ENCODE peak calls at places on chromosome 7, in seven cellular contexts. U, C, G, P, I, A and V are unnamed samples.

GRCh38 chr7:69871213-69871885 is 273.1 kb downstream of the AUTS2 start:
- DNase-seq in U (no peak), C (no peak), G (no peak), P (no peak), I (no peak), A (no peak), V (no peak)

GRCh38 chr7:147915781-147916180 is 674.8 kb upstream of the C7orf33 start:
- DNase-seq in U (no peak), C (no peak), G (no peak), P (no peak), I (no peak), A (no peak), V (no peak)

GRCh38 chr7:134174797-134175261 is 47.7 kb downstream of the LRGUK start:
- DNase-seq in U (no peak), C (no peak), G (peak; percentile 29), P (peak; percentile 10), I (no peak), A (no peak), V (no peak)

GRCh38 chr7:38027884-38028455 is 107.5 kb downstream of the EPDR1 start:
- DNase-seq in U (no peak), C (no peak), G (no peak), P (no peak), I (no peak), A (no peak), V (no peak)

GRCh38 chr7:21572331-21572730 is 29.5 kb downstream of the DNAH11 start:
- DNase-seq in U (no peak), C (no peak), G (no peak), P (no peak), I (no peak), A (no peak), V (no peak)

GRCh38 chr7:116138202-116138801 is 72.0 kb upstream of the TES start:
- DNase-seq in U (no peak), C (no peak), G (no peak), P (peak; percentile 52), I (no peak), A (no peak), V (no peak)

GRCh38 chr7:74579800-74580685 is 77.5 kb upstream of the GTF2I start:
- DNase-seq in U (no peak), C (no peak), G (no peak), P (peak; percentile 94), I (peak; percentile 85), A (no peak), V (no peak)

GRCh38 chr7:136308230-136308629 is 331.1 kb upstream of the MTPN start:
- DNase-seq in U (no peak), C (no peak), G (no peak), P (no peak), I (no peak), A (no peak), V (no peak)

GRCh38 chr7:117186218-117186617 is 136.6 kb downstream of the WNT2 start:
- DNase-seq in U (no peak), C (no peak), G (no peak), P (no peak), I (no peak), A (no peak), V (no peak)

GRCh38 chr7:101108330-101108857 is 18.5 kb upstream of the SERPINE1 start:
- DNase-seq in U (no peak), C (no peak), G (no peak), P (peak; percentile 69), I (no peak), A (no peak), V (no peak)

GRCh38 chr7:41886257-41886905 is 183.5 kb upstream of the INHBA start:
- DNase-seq in U (no peak), C (peak; percentile 73), G (no peak), P (no peak), I (peak; percentile 47), A (peak; percentile 86), V (no peak)

GRCh38 chr7:106466867-106467266 is 182.1 kb upstream of the NAMPT start:
- DNase-seq in U (no peak), C (no peak), G (no peak), P (no peak), I (no peak), A (no peak), V (no peak)

GRCh38 chr7:51021906-51022570 is 239.3 kb upstream of the GRB10 start:
- DNase-seq in U (peak; percentile 28), C (no peak), G (no peak), P (no peak), I (no peak), A (no peak), V (no peak)

GRCh38 chr7:44972562-44972961 is 6.3 kb downstream of the MYO1G start:
- DNase-seq in U (no peak), C (no peak), G (no peak), P (no peak), I (no peak), A (no peak), V (no peak)

GRCh38 chr7:44971188-44971907 is 7.5 kb downstream of the MYO1G start:
- DNase-seq in U (no peak), C (no peak), G (no peak), P (no peak), I (no peak), A (peak; percentile 56), V (no peak)

GRCh38 chr7:44970521-44971051 is 8.2 kb downstream of the MYO1G start:
- DNase-seq in U (no peak), C (no peak), G (no peak), P (no peak), I (no peak), A (peak; percentile 52), V (no peak)

GRCh38 chr7:44973610-44974401 is 5.0 kb downstream of the MYO1G start:
- DNase-seq in U (no peak), C (no peak), G (no peak), P (peak; percentile 34), I (peak; percentile 68), A (no peak), V (no peak)

DNA sequence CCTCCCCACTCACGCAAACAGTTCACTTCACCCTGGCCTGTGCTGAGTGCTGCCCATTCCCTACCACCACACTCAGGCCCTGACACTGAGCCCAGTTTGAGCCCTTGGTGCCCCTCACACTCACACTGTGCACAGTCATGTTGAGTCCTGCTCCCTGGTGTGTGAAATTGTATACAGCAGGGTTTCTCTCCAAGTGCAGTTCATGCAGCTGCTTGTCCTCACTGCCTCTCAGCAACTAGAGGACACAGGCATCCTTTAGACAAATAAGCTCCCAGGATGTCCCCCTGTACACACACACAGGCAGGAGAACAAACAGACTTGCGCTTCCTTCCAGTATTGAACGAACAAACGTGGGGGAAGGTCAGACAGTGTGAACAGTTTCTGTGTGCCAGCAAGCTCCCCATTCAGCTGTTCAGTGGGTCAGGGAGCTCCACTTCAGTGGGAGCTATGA is 6.8 kb downstream of the MYO1G start:
- DNase-seq in U (no peak), C (no peak), G (no peak), P (peak; percentile 77), I (no peak), A (peak; percentile 20), V (no peak)
- TF ChIP-seq POLR2A in U (no peak), C (no peak), G (no peak), P (no peak), I (no peak), A (no peak), V (no peak)

GRCh38 chr7:158424531-158424930 is 163.1 kb downstream of the PTPRN2 start:
- DNase-seq in U (no peak), C (no peak), G (no peak), P (no peak), I (no peak), A (peak; percentile 56), V (no peak)

GRCh38 chr7:158421394-158421793 is 166.2 kb downstream of the PTPRN2 start:
- DNase-seq in U (no peak), C (no peak), G (no peak), P (no peak), I (no peak), A (no peak), V (no peak)

GRCh38 chr7:158422551-158423189 is 165.0 kb downstream of the PTPRN2 start:
- DNase-seq in U (no peak), C (no peak), G (no peak), P (no peak), I (no peak), A (no peak), V (no peak)

GRCh38 chr7:158423190-158423555 is 164.4 kb downstream of the PTPRN2 start:
- DNase-seq in U (no peak), C (no peak), G (no peak), P (no peak), I (no peak), A (no peak), V (no peak)

GRCh38 chr7:158424011-158424410 is 163.6 kb downstream of the PTPRN2 start:
- DNase-seq in U (no peak), C (no peak), G (no peak), P (no peak), I (no peak), A (peak; percentile 48), V (no peak)
- H3K9me3 ChIP-seq in U (peaks cover 5% of the 10 kb centered on the region), C (no peaks in the 10 kb centered on the region), G (no peaks in the 10 kb centered on the region), P (no peaks in the 10 kb centered on the region), I (no peaks in the 10 kb centered on the region), A (no peaks in the 10 kb centered on the region), V (no peaks in the 10 kb centered on the region)

DNA sequence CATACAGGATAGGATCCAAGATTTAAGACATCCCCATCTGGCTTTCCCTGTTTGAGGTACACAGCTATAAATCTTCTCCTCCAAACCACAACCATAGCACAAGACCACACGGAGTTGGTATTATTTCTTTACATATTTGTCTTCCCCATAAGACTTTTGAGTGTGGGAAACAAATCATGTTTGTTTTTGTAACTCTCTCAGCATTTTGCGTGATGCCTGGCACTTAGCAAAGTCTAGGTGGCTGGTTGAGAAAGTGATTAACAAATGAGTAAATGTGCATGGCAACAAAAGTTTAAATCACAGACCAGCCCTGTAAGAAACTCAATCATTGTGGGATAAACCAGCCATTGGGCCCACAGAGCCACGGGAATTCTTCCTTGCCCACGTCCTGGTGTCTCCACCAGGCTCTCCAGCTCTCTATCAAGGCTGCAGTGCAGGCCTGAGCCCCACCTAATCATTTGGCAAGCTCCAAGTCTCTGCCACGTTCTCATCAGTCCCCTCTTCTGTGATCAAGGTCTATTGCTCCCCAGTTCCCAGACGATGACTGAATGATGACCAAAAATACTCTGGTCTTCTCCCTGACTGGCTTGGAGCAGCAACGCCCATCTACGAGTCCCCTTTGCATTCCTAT is 317.8 kb downstream of the TNS3 start:
- DNase-seq in U (no peak), C (no peak), G (no peak), P (no peak), I (no peak), A (no peak), V (no peak)
- TF ChIP-seq CTCF in U (no peak), C (no peak), G (no peak), P (no peak), I (no peak), A (no peak), V (no peak)

DNA sequence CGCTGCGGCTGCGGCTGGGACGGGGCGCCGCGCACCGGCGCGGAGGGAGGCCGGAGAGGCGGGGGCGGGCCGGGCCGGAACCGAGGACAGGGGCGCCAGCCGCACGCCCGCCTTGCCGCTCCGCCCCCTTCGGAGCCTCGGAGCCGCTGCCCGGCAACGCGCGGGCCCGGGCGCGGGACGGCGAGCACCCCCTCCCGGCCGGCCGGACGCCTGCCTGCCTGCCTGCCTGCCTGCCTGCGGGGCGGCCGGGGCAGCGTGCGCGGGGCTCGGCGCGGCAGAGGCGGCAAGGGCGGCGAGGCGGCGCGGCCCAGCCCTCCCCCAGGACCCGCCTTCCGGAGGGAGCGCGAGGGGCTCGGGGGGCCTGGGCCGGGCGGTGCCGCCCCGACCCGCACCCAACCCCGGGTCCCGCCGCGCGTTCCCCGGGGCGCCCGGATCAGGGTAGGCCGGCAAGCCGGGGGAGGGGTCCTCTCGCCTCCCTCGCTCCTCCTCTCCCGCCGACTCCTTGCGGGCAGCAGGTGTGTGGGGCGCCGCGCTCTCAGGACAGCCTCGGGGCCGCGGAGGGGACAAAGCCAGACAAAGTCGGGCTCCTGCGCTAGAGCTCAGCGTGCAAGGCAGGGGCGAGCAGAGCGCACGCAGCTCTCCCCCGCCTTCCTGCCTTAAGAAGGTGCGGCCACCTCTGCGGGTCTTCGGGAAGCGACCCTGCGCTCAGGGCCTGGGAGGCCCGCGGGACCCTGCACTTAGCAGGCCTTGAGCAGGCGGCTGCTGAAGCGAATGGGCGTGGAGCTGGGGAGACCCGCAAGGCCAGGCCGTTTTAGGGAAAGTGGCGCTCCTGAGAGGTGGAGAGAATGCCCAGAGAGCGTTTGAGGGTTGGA is at the start of gene KIAA1549:
- DNase-seq in U (peak; percentile 83), C (peak; percentile 68), G (peak; percentile 80), P (peak; percentile 33), I (peak; percentile 71), A (peak; percentile 70), V (no peak)
- TF ChIP-seq POLR2A in U (no peak), C (no peak), G (peak; percentile 6), P (no peak), I (no peak), A (no peak), V (no peak)